ENCODE peak calls at places on chromosomes 16 and 17, in six cellular contexts. T is fibroblast of lung; O is WTC11; I is HFFc6; F is H54; U is stimulated activated CD8-positive, alpha-beta memory T cell treated with anti-CD3 and anti-CD28 coated beads, Interleukin-7, amount 100 ng/mL, for 4 hours. C is an unnamed sample.
A peak's percentile ranks its signal among the peaks of the same experiment; 100 is the strongest.

GRCh38 chr17:8073627-8074485 is 13.7 kb downstream of the ALOX12B start:
- DNase-seq in T (peak; percentile 37), O (peak; percentile 92), I (peak; percentile 25), F (peak; percentile 86), U (peak; percentile 76), C (no peak)

GRCh38 chr17:78223061-78223460 is 8.4 kb upstream of the TMEM235 start:
- DNase-seq in T (no peak), O (no peak), I (no peak), F (no peak), U (no peak), C (no peak)

GRCh38 chr17:82021728-82022309 is 859 bp downstream of the CENPX start:
- DNase-seq in T (no peak), O (no peak), I (no peak), F (no peak), U (no peak), C (no peak)

GRCh38 chr17:8125947-8126305 is 2.0 kb upstream of the HES7 start:
- DNase-seq in T (no peak), O (peak; percentile 74), I (no peak), F (no peak), U (no peak), C (no peak)

GRCh38 chr17:12521416-12521815 is 144.3 kb upstream of the MYOCD start:
- DNase-seq in T (no peak), O (no peak), I (no peak), F (no peak), U (no peak), C (no peak)

GRCh38 chr16:86818701-86819522 is 240.6 kb downstream of the FOXL1 start:
- DNase-seq in T (no peak), O (no peak), I (no peak), F (no peak), U (no peak), C (no peak)

GRCh38 chr17:4497101-4497824 is 1.4 kb upstream of the SPNS2 start:
- DNase-seq in T (peak; percentile 70), O (no peak), I (no peak), F (peak; percentile 96), U (no peak), C (no peak)

GRCh38 chr16:17339764-17340541 is 130.8 kb downstream of the XYLT1 start:
- DNase-seq in T (peak; percentile 57), O (no peak), I (peak; percentile 40), F (no peak), U (no peak), C (no peak)

GRCh38 chr17:38667099-38667786 is 7.5 kb downstream of the EPOP start:
- DNase-seq in T (peak; percentile 52), O (peak; percentile 82), I (peak; percentile 65), F (peak; percentile 84), U (peak; percentile 16), C (peak; percentile 35)

GRCh38 chr17:1399679-1400512 is at the start of gene YWHAE:
- DNase-seq in T (peak; percentile 92), O (peak; percentile 99), I (peak; percentile 95), F (peak; percentile 97), U (peak; percentile 97), C (peak; percentile 94)

GRCh38 chr17:71409712-71410111 is 711.1 kb upstream of the SOX9 start:
- DNase-seq in T (peak; percentile 92), O (no peak), I (peak; percentile 83), F (peak; percentile 27), U (no peak), C (no peak)

GRCh38 chr16:23373436-23374219 is 71.5 kb downstream of the SCNN1B start:
- DNase-seq in T (no peak), O (no peak), I (no peak), F (no peak), U (no peak), C (no peak)

GRCh38 chr17:76884995-76885896 is 17.0 kb downstream of the MGAT5B start:
- DNase-seq in T (no peak), O (no peak), I (no peak), F (no peak), U (no peak), C (no peak)

GRCh38 chr16:58138852-58139251 is 9.7 kb upstream of the CFAP20 start:
- DNase-seq in T (no peak), O (no peak), I (no peak), F (no peak), U (no peak), C (no peak)

GRCh38 chr17:45372325-45372869 is 55.6 kb upstream of the MAP3K14 start:
- DNase-seq in T (no peak), O (peak; percentile 9), I (no peak), F (no peak), U (no peak), C (no peak)

GRCh38 chr17:61307905-61308886 is 91.4 kb upstream of the TBX2 start:
- DNase-seq in T (peak; percentile 95), O (no peak), I (peak; percentile 97), F (peak; percentile 83), U (no peak), C (no peak)

GRCh38 chr17:27457731-27458523 is 1.7 kb downstream of the KSR1 start:
- DNase-seq in T (no peak), O (no peak), I (no peak), F (no peak), U (no peak), C (no peak)

GRCh38 chr16:69432069-69432468 is 7.7 kb downstream of the CYB5B start:
- DNase-seq in T (no peak), O (no peak), I (no peak), F (no peak), U (no peak), C (no peak)

GRCh38 chr17:30524847-30525246 is 47.6 kb downstream of the GOSR1 start:
- DNase-seq in T (peak; percentile 54), O (no peak), I (peak; percentile 79), F (no peak), U (no peak), C (no peak)

GRCh38 chr17:10879110-10879509 is 41.2 kb upstream of the PIRT start:
- DNase-seq in T (no peak), O (peak; percentile 30), I (no peak), F (no peak), U (no peak), C (peak; percentile 42)

GRCh38 chr17:53227101-53227500 is 595.6 kb upstream of the KIF2B start:
- DNase-seq in T (no peak), O (no peak), I (no peak), F (no peak), U (no peak), C (no peak)

GRCh38 chr17:49995055-49995738 is at the start of gene DLX3:
- DNase-seq in T (peak; percentile 68), O (peak; percentile 88), I (peak; percentile 55), F (no peak), U (no peak), C (no peak)

GRCh38 chr16:19005561-19006445 is 22.1 kb downstream of the TMC7 start:
- DNase-seq in T (peak; percentile 46), O (no peak), I (no peak), F (peak; percentile 91), U (no peak), C (peak; percentile 62)

GRCh38 chr17:43021739-43022512 is at the start of gene VAT1:
- DNase-seq in T (peak; percentile 63), O (peak; percentile 86), I (peak; percentile 50), F (peak; percentile 85), U (peak; percentile 56), C (peak; percentile 19)

GRCh38 chr17:40095944-40096791 is 4.2 kb downstream of the NR1D1 start:
- DNase-seq in T (no peak), O (no peak), I (no peak), F (no peak), U (peak; percentile 58), C (no peak)

GRCh38 chr17:7439462-7440112 is at the start of gene FGF11:
- DNase-seq in T (no peak), O (no peak), I (no peak), F (no peak), U (no peak), C (no peak)

GRCh38 chr17:44543213-44543904 is 13.9 kb upstream of the FZD2 start:
- DNase-seq in T (peak; percentile 96), O (peak; percentile 85), I (peak; percentile 95), F (peak; percentile 74), U (no peak), C (no peak)

GRCh38 chr16:71439531-71439930 is 2.3 kb downstream of the TLE7 start:
- DNase-seq in T (peak; percentile 27), O (no peak), I (no peak), F (no peak), U (no peak), C (no peak)

GRCh38 chr17:32805029-32805976 is 71.6 kb downstream of the MYO1D start:
- DNase-seq in T (no peak), O (no peak), I (peak; percentile 56), F (no peak), U (no peak), C (no peak)

GRCh38 chr17:9456265-9456664 is 119.4 kb downstream of the STX8 start:
- DNase-seq in T (no peak), O (no peak), I (no peak), F (no peak), U (no peak), C (no peak)

GRCh38 chr17:12927001-12927400 is 90.8 kb downstream of the ELAC2 start:
- DNase-seq in T (no peak), O (no peak), I (no peak), F (no peak), U (no peak), C (no peak)

GRCh38 chr17:79677646-79678045 is 53.1 kb upstream of the ENPP7 start:
- DNase-seq in T (no peak), O (no peak), I (no peak), F (no peak), U (no peak), C (no peak)

GRCh38 chr17:41772586-41773189 is 13.8 kb downstream of the JUP start:
- DNase-seq in T (no peak), O (no peak), I (no peak), F (no peak), U (no peak), C (no peak)

GRCh38 chr17:33381201-33381600 is 88.1 kb upstream of the ASIC2 start:
- DNase-seq in T (no peak), O (peak; percentile 33), I (no peak), F (no peak), U (no peak), C (no peak)

GRCh38 chr16:11329080-11329491 is 16.2 kb upstream of the RMI2 start:
- DNase-seq in T (peak; percentile 50), O (no peak), I (no peak), F (no peak), U (no peak), C (no peak)

GRCh38 chr17:47207143-47208067 is 1.7 kb upstream of the MYL4 start:
- DNase-seq in T (no peak), O (no peak), I (no peak), F (no peak), U (no peak), C (no peak)

GRCh38 chr16:11315499-11315898 is 29.8 kb upstream of the RMI2 start:
- DNase-seq in T (peak; percentile 91), O (peak; percentile 93), I (peak; percentile 28), F (peak; percentile 47), U (no peak), C (no peak)

GRCh38 chr17:50063516-50064252 is 7.8 kb downstream of the ITGA3 start:
- DNase-seq in T (peak; percentile 61), O (no peak), I (peak; percentile 36), F (no peak), U (no peak), C (no peak)